ENCODE peak calls at places on chromosomes 11 and 22, in nine cellular contexts. A is iris pigment epithelial cell; H is activated naive CD8-positive, alpha-beta T cell treated with anti-CD3 and anti-CD28 coated beads, Interleukin-2, amount 50 U/mL, for 24 hours; O is CD8-positive, alpha-beta memory T cell; C is sigmoid colon; E is upper lobe of right lung; N is NCI-H187; I is T47D; S is activated CD4-positive, alpha-beta T cell treated with anti-CD3 and anti-CD28 coated beads, Interleukin-2, amount 50 U/mL, for 24 hours. R is an unnamed sample.

GRCh38 chr11:116357769-116358544 is 414.8 kb downstream of the BUD13 start:
- DNase-seq in C (no peak), S (no peak), A (no peak), I (no peak), H (no peak), O (no peak), N (no peak), E (peak), R (no peak)

GRCh38 chr11:61715877-61716276 is 35.7 kb downstream of the DAGLA start:
- DNase-seq in N (no peak), S (no peak), C (no peak), H (no peak), A (no peak), E (no peak), I (no peak), O (no peak), R (no peak)

GRCh38 chr22:20524004-20524481 is 16.6 kb downstream of the MED15 start:
- DNase-seq in N (no peak), E (no peak), S (no peak), H (peak), O (no peak), A (no peak), C (no peak), I (no peak), R (no peak)

GRCh38 chr11:109864834-109865557 is 228.2 kb upstream of the ZC3H12C start:
- DNase-seq in A (peak), S (no peak), C (no peak), E (no peak), I (no peak), N (no peak), O (no peak), H (no peak), R (peak)

GRCh38 chr11:71488086-71488967 is 35.3 kb downstream of the NADSYN1 start:
- DNase-seq in H (no peak), N (no peak), A (peak), O (no peak), S (no peak), I (peak), E (no peak), C (peak), R (no peak)

GRCh38 chr11:12717851-12718291 is 43.6 kb downstream of the TEAD1 start:
- DNase-seq in H (peak), S (peak), I (no peak), A (no peak), C (no peak), O (no peak), E (no peak), N (no peak), R (peak)

GRCh38 chr11:65225284-65226102 is 36.3 kb upstream of the POLA2 start:
- DNase-seq in C (peak), A (peak), H (peak), I (no peak), E (peak), N (no peak), S (peak), O (peak), R (no peak)

GRCh38 chr11:63683133-63683991 is 2.1 kb downstream of the RTN3 start:
- DNase-seq in N (no peak), I (no peak), O (no peak), C (no peak), H (no peak), S (no peak), A (no peak), E (no peak), R (no peak)

GRCh38 chr11:79503028-79503427 is 62.2 kb upstream of the TENM4 start:
- DNase-seq in H (no peak), A (no peak), C (no peak), N (no peak), E (no peak), I (no peak), S (no peak), O (no peak), R (no peak)

GRCh38 chr22:19579113-19579811 is 55.1 kb upstream of the CLDN5 start:
- DNase-seq in A (no peak), C (no peak), N (no peak), E (no peak), O (no peak), H (peak), I (no peak), S (no peak), R (no peak)

GRCh38 chr22:20013382-20013871 is 3.2 kb downstream of the ARVCF start:
- DNase-seq in A (peak), N (no peak), O (no peak), I (no peak), H (peak), S (no peak), C (peak), E (peak), R (no peak)

GRCh38 chr11:61955416-61956135 is 5.4 kb downstream of the BEST1 start:
- DNase-seq in A (peak), O (no peak), I (no peak), H (no peak), E (peak), S (no peak), N (no peak), C (no peak), R (no peak)

GRCh38 chr11:1912314-1912878 is 7.1 kb upstream of the TNNT3 start:
- DNase-seq in S (no peak), E (no peak), O (no peak), I (no peak), A (no peak), H (no peak), N (no peak), C (no peak), R (no peak)

GRCh38 chr11:14373941-14374646 is 15.1 kb upstream of the RRAS2 start:
- DNase-seq in I (peak), N (no peak), H (no peak), O (no peak), E (no peak), S (no peak), A (peak), C (peak), R (no peak)

GRCh38 chr22:17264321-17265052 is 45.3 kb upstream of the ADA2 start:
- DNase-seq in A (peak), O (no peak), S (no peak), E (no peak), C (no peak), I (peak), N (no peak), H (no peak), R (no peak)

GRCh38 chr11:79610139-79610538 is 169.3 kb upstream of the TENM4 start:
- DNase-seq in E (no peak), A (no peak), H (no peak), O (no peak), S (no peak), N (no peak), I (no peak), C (no peak), R (no peak)

GRCh38 chr11:102456381-102456780 is 3.8 kb upstream of the TMEM123 start:
- DNase-seq in N (no peak), S (no peak), C (no peak), E (no peak), I (no peak), O (no peak), H (no peak), A (peak), R (no peak)

GRCh38 chr11:56013805-56014204 is 13.6 kb upstream of the OR5AS1 start:
- DNase-seq in A (no peak), E (no peak), S (no peak), N (no peak), I (no peak), C (no peak), O (no peak), H (no peak), R (no peak)

GRCh38 chr22:46072981-46073682 is 77.2 kb upstream of the PPARA start:
- DNase-seq in E (peak), S (no peak), I (no peak), C (peak), N (no peak), O (no peak), H (no peak), A (no peak), R (no peak)

R was measured in GM12864.